ENCODE peak calls at places on chromosomes 5 and 9, in eight cellular contexts. One of them, this sample, is unnamed.

GRCh38 chr9:102049586-102050246 is 311.3 kb upstream of the GRIN3A start:
- DNase-seq in tibial artery: no peak
- DNase-seq in breast epithelium: no peak
- DNase-seq in CD8-positive, alpha-beta T cell: no peak
- DNase-seq in ovary: no peak
- DNase-seq in heart left ventricle: no peak
- DNase-seq in right cardiac atrium: no peak
- DNase-seq in A673: no peak
- DNase-seq in this sample: no peak

GRCh38 chr5:125006011-125006685 is 259.7 kb upstream of the ZNF608 start:
- DNase-seq in breast epithelium: no peak
- DNase-seq in ovary: no peak
- DNase-seq in right cardiac atrium: no peak
- DNase-seq in CD8-positive, alpha-beta T cell: no peak
- DNase-seq in A673: peak; percentile 85
- DNase-seq in heart left ventricle: no peak
- DNase-seq in tibial artery: no peak
- DNase-seq in this sample: no peak

GRCh38 chr5:223791-224190 is 5.7 kb downstream of the SDHA start:
- DNase-seq in CD8-positive, alpha-beta T cell: no peak
- DNase-seq in A673: no peak
- DNase-seq in tibial artery: no peak
- DNase-seq in right cardiac atrium: no peak
- DNase-seq in ovary: no peak
- DNase-seq in heart left ventricle: no peak
- DNase-seq in breast epithelium: no peak
- DNase-seq in this sample: no peak

GRCh38 chr5:77777281-77777892 is 1.2 kb upstream of the TBCA start:
- DNase-seq in breast epithelium: no peak
- DNase-seq in CD8-positive, alpha-beta T cell: no peak
- DNase-seq in A673: no peak
- DNase-seq in right cardiac atrium: no peak
- DNase-seq in tibial artery: no peak
- DNase-seq in ovary: no peak
- DNase-seq in heart left ventricle: no peak
- DNase-seq in this sample: no peak

GRCh38 chr9:106588601-106589000 is 274.4 kb upstream of the ZNF462 start:
- DNase-seq in ovary: no peak
- DNase-seq in breast epithelium: no peak
- DNase-seq in heart left ventricle: no peak
- DNase-seq in A673: no peak
- DNase-seq in CD8-positive, alpha-beta T cell: no peak
- DNase-seq in right cardiac atrium: no peak
- DNase-seq in tibial artery: no peak
- DNase-seq in this sample: no peak

GRCh38 chr9:109428854-109429253 is 69.3 kb downstream of the PTPN3 start:
- DNase-seq in tibial artery: no peak
- DNase-seq in A673: no peak
- DNase-seq in heart left ventricle: peak; percentile 44
- DNase-seq in right cardiac atrium: no peak
- DNase-seq in ovary: no peak
- DNase-seq in breast epithelium: no peak
- DNase-seq in CD8-positive, alpha-beta T cell: no peak
- DNase-seq in this sample: no peak

GRCh38 chr9:69324549-69325401 is at the start of gene ENTREP1:
- DNase-seq in A673: no peak
- DNase-seq in heart left ventricle: peak; percentile 86
- DNase-seq in tibial artery: peak; percentile 32
- DNase-seq in CD8-positive, alpha-beta T cell: no peak
- DNase-seq in right cardiac atrium: peak; percentile 76
- DNase-seq in ovary: peak; percentile 72
- DNase-seq in breast epithelium: peak; percentile 80
- DNase-seq in this sample: no peak

GRCh38 chr9:123445981-123446610 is 90.1 kb downstream of the CRB2 start:
- DNase-seq in breast epithelium: no peak
- DNase-seq in tibial artery: no peak
- DNase-seq in right cardiac atrium: no peak
- DNase-seq in heart left ventricle: no peak
- DNase-seq in ovary: no peak
- DNase-seq in A673: no peak
- DNase-seq in CD8-positive, alpha-beta T cell: no peak
- DNase-seq in this sample: no peak

GRCh38 chr9:135019224-135019623 is 68.2 kb upstream of the OLFM1 start:
- DNase-seq in ovary: no peak
- DNase-seq in tibial artery: no peak
- DNase-seq in CD8-positive, alpha-beta T cell: no peak
- DNase-seq in A673: no peak
- DNase-seq in breast epithelium: no peak
- DNase-seq in heart left ventricle: no peak
- DNase-seq in right cardiac atrium: no peak
- DNase-seq in this sample: no peak

GRCh38 chr5:179504600-179505396 is 45.6 kb upstream of the RUFY1 start:
- DNase-seq in ovary: no peak
- DNase-seq in tibial artery: no peak
- DNase-seq in heart left ventricle: no peak
- DNase-seq in right cardiac atrium: no peak
- DNase-seq in A673: no peak
- DNase-seq in CD8-positive, alpha-beta T cell: no peak
- DNase-seq in breast epithelium: no peak
- DNase-seq in this sample: no peak

GRCh38 chr5:156435101-156435500 is 108.1 kb downstream of the SGCD start:
- DNase-seq in breast epithelium: no peak
- DNase-seq in tibial artery: no peak
- DNase-seq in ovary: no peak
- DNase-seq in right cardiac atrium: no peak
- DNase-seq in CD8-positive, alpha-beta T cell: no peak
- DNase-seq in heart left ventricle: no peak
- DNase-seq in A673: no peak
- DNase-seq in this sample: no peak

GRCh38 chr9:34124103-34124502 is 2.4 kb downstream of the DCAF12 start:
- DNase-seq in right cardiac atrium: no peak
- DNase-seq in A673: no peak
- DNase-seq in heart left ventricle: no peak
- DNase-seq in tibial artery: no peak
- DNase-seq in CD8-positive, alpha-beta T cell: no peak
- DNase-seq in ovary: no peak
- DNase-seq in breast epithelium: no peak
- DNase-seq in this sample: no peak

GRCh38 chr9:34125681-34126206 is 754 bp downstream of the DCAF12 start:
- DNase-seq in heart left ventricle: no peak
- DNase-seq in breast epithelium: no peak
- DNase-seq in tibial artery: no peak
- DNase-seq in right cardiac atrium: no peak
- DNase-seq in CD8-positive, alpha-beta T cell: no peak
- DNase-seq in A673: no peak
- DNase-seq in ovary: no peak
- DNase-seq in this sample: no peak

GRCh38 chr9:34127035-34127948 is 794 bp upstream of the DCAF12 start:
- DNase-seq in heart left ventricle: no peak
- DNase-seq in breast epithelium: no peak
- DNase-seq in right cardiac atrium: no peak
- DNase-seq in ovary: no peak
- DNase-seq in CD8-positive, alpha-beta T cell: no peak
- DNase-seq in tibial artery: no peak
- DNase-seq in A673: no peak
- DNase-seq in this sample: no peak

GRCh38 chr9:34124923-34125322 is 1.6 kb downstream of the DCAF12 start:
- DNase-seq in A673: no peak
- DNase-seq in CD8-positive, alpha-beta T cell: no peak
- DNase-seq in breast epithelium: no peak
- DNase-seq in heart left ventricle: no peak
- DNase-seq in ovary: no peak
- DNase-seq in tibial artery: no peak
- DNase-seq in right cardiac atrium: no peak
- DNase-seq in this sample: no peak

DNA sequence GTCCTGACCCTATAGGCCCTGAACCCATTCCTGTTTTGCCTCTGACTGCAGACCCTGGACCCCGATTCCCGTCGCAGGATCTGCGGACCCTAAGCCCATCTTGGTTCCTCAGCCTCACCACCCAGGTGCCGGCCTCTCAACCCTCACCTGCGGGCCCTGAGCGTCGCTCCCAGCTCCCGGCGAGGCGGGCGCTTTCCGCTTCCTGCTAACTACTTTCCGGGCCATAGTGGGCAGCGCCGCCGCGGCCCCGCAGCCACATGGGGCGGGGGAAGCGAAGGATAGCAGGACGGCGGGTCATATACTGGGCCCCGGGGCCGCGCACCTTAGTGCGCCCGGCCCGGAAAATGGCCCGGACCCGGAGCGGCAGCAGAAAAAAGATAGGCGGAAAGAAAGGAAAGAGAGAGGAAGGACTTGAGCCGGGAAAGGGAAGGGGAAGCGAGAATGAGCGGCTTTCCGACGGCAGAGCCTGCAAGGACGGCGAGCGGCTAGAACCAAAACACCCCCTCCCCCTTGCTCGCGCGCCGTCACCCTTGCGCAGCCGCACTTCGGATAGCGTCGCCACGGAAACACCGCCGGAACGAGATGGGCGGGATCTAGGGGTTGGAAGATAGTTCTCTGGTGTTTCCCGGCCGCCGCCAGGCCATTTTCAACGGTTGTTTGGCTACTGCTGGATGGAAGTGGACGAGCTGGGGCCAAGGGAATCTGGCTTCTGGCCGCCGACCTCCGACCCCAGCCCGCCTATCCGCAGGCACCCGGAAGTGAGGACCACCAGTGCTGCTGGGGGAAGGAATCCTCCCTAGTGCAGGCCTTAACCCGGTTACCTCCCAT is at the start of gene DCAF12:
- DNase-seq in A673: peak; percentile 96
- DNase-seq in right cardiac atrium: peak; percentile 92
- DNase-seq in tibial artery: peak; percentile 90
- DNase-seq in ovary: peak; percentile 94
- DNase-seq in CD8-positive, alpha-beta T cell: peak; percentile 86
- DNase-seq in heart left ventricle: peak; percentile 93
- DNase-seq in breast epithelium: peak; percentile 91
- DNase-seq in this sample: peak; percentile 86
- H3K4me1 ChIP-seq in A673: peaks cover 12% of the 10 kb centered on the region
- H3K4me1 ChIP-seq in right cardiac atrium: peaks cover 4% of the 10 kb centered on the region
- H3K4me1 ChIP-seq in tibial artery: peaks cover 25% of the 10 kb centered on the region
- H3K4me1 ChIP-seq in ovary: peaks cover 10% of the 10 kb centered on the region
- H3K4me1 ChIP-seq in CD8-positive, alpha-beta T cell: peaks cover 39% of the 10 kb centered on the region
- H3K4me1 ChIP-seq in heart left ventricle: peaks cover 25% of the 10 kb centered on the region
- H3K4me1 ChIP-seq in breast epithelium: peaks cover 9% of the 10 kb centered on the region
- H3K4me1 ChIP-seq in this sample: peaks cover 50% of the 10 kb centered on the region

GRCh38 chr5:93724791-93725190 is 16.6 kb downstream of the POU5F2 start:
- DNase-seq in heart left ventricle: no peak
- DNase-seq in CD8-positive, alpha-beta T cell: no peak
- DNase-seq in right cardiac atrium: no peak
- DNase-seq in ovary: no peak
- DNase-seq in breast epithelium: no peak
- DNase-seq in A673: no peak
- DNase-seq in tibial artery: no peak
- DNase-seq in this sample: no peak

GRCh38 chr5:93721511-93721910 is 19.9 kb downstream of the POU5F2 start:
- DNase-seq in right cardiac atrium: no peak
- DNase-seq in A673: no peak
- DNase-seq in ovary: no peak
- DNase-seq in tibial artery: no peak
- DNase-seq in CD8-positive, alpha-beta T cell: no peak
- DNase-seq in breast epithelium: no peak
- DNase-seq in heart left ventricle: no peak
- DNase-seq in this sample: no peak

GRCh38 chr5:93721045-93721444 is 20.4 kb downstream of the POU5F2 start:
- DNase-seq in A673: no peak
- DNase-seq in heart left ventricle: no peak
- DNase-seq in ovary: no peak
- DNase-seq in right cardiac atrium: no peak
- DNase-seq in breast epithelium: no peak
- DNase-seq in CD8-positive, alpha-beta T cell: no peak
- DNase-seq in tibial artery: no peak
- DNase-seq in this sample: no peak

GRCh38 chr5:93722588-93722987 is 18.8 kb downstream of the POU5F2 start:
- DNase-seq in ovary: no peak
- DNase-seq in right cardiac atrium: no peak
- DNase-seq in breast epithelium: no peak
- DNase-seq in tibial artery: no peak
- DNase-seq in CD8-positive, alpha-beta T cell: no peak
- DNase-seq in heart left ventricle: no peak
- DNase-seq in A673: no peak
- DNase-seq in this sample: no peak

GRCh38 chr5:93723005-93723404 is 18.4 kb downstream of the POU5F2 start:
- DNase-seq in ovary: no peak
- DNase-seq in A673: no peak
- DNase-seq in CD8-positive, alpha-beta T cell: no peak
- DNase-seq in heart left ventricle: no peak
- DNase-seq in tibial artery: no peak
- DNase-seq in right cardiac atrium: no peak
- DNase-seq in breast epithelium: no peak
- DNase-seq in this sample: no peak
- H3K27ac ChIP-seq in ovary: no peak overlapping the region
- H3K27ac ChIP-seq in A673: no peak overlapping the region
- H3K27ac ChIP-seq in CD8-positive, alpha-beta T cell: no peak overlapping the region
- H3K27ac ChIP-seq in heart left ventricle: no peak overlapping the region
- H3K27ac ChIP-seq in tibial artery: no peak overlapping the region
- H3K27ac ChIP-seq in right cardiac atrium: no peak overlapping the region
- H3K27ac ChIP-seq in breast epithelium: no peak overlapping the region
- H3K27ac ChIP-seq in this sample: no peak overlapping the region

GRCh38 chr5:2584579-2584978 is 166.9 kb downstream of the IRX2 start:
- DNase-seq in right cardiac atrium: no peak
- DNase-seq in tibial artery: no peak
- DNase-seq in A673: no peak
- DNase-seq in heart left ventricle: no peak
- DNase-seq in ovary: no peak
- DNase-seq in CD8-positive, alpha-beta T cell: no peak
- DNase-seq in breast epithelium: no peak
- DNase-seq in this sample: no peak
- H3K9me3 ChIP-seq in right cardiac atrium: no peaks in the 10 kb centered on the region
- H3K9me3 ChIP-seq in tibial artery: no peaks in the 10 kb centered on the region
- H3K9me3 ChIP-seq in A673: peaks cover 30% of the 10 kb centered on the region
- H3K9me3 ChIP-seq in heart left ventricle: no peaks in the 10 kb centered on the region
- H3K9me3 ChIP-seq in ovary: no peaks in the 10 kb centered on the region
- H3K9me3 ChIP-seq in CD8-positive, alpha-beta T cell: no peaks in the 10 kb centered on the region
- H3K9me3 ChIP-seq in breast epithelium: no peaks in the 10 kb centered on the region
- H3K9me3 ChIP-seq in this sample: no peaks in the 10 kb centered on the region

GRCh38 chr5:37988454-37989046 is 148.7 kb upstream of the GDNF start:
- DNase-seq in heart left ventricle: no peak
- DNase-seq in tibial artery: no peak
- DNase-seq in A673: no peak
- DNase-seq in ovary: no peak
- DNase-seq in right cardiac atrium: no peak
- DNase-seq in breast epithelium: no peak
- DNase-seq in CD8-positive, alpha-beta T cell: no peak
- DNase-seq in this sample: no peak
- H3K4me1 ChIP-seq in heart left ventricle: peaks cover 3% of the 10 kb centered on the region
- H3K4me1 ChIP-seq in tibial artery: no peaks in the 10 kb centered on the region
- H3K4me1 ChIP-seq in A673: no peaks in the 10 kb centered on the region
- H3K4me1 ChIP-seq in ovary: peaks cover 2% of the 10 kb centered on the region
- H3K4me1 ChIP-seq in right cardiac atrium: peaks cover 8% of the 10 kb centered on the region
- H3K4me1 ChIP-seq in breast epithelium: no peaks in the 10 kb centered on the region
- H3K4me1 ChIP-seq in CD8-positive, alpha-beta T cell: no peaks in the 10 kb centered on the region
- H3K4me1 ChIP-seq in this sample: no peaks in the 10 kb centered on the region

This sample was measured in tibial nerve.